ENCODE peak calls at places on chromosomes 11 and 22, in four cellular contexts. L, P, H and T are unnamed samples.
A peak's percentile ranks its signal among the peaks of the same experiment; 100 is the strongest.

GRCh38 chr11:78034623-78035022 is 11.5 kb upstream of the KCTD14 start:
- DNase-seq in L (peak; percentile 52), P (no peak), H (no peak), T (no peak)

GRCh38 chr11:69948256-69949141 is 129.3 kb upstream of the FGF3 start:
- DNase-seq in L (peak; percentile 73), P (peak; percentile 35), H (peak; percentile 50), T (no peak)

GRCh38 chr11:94297967-94298576 is 6.3 kb upstream of the IZUMO1R start:
- DNase-seq in L (no peak), P (no peak), H (no peak), T (no peak)

GRCh38 chr11:615453-616319 is at the start of gene IRF7:
- DNase-seq in L (peak; percentile 86), H (peak; percentile 96), P (no peak), T (peak; percentile 91)

GRCh38 chr22:40723396-40723933 is 44.2 kb downstream of the MCHR1 start:
- DNase-seq in P (no peak), H (no peak), L (no peak), T (peak; percentile 24)

GRCh38 chr11:110479445-110480101 is 49.8 kb downstream of the FDX1 start:
- DNase-seq in P (no peak), L (peak; percentile 19), H (no peak), T (no peak)

GRCh38 chr22:36368359-36368983 is 19.3 kb downstream of the MYH9 start:
- DNase-seq in P (peak; percentile 72), L (peak; percentile 77), H (peak; percentile 81), T (peak; percentile 73)

GRCh38 chr22:49266561-49267519 is 560.8 kb downstream of the BRD1 start:
- DNase-seq in L (no peak), H (no peak), P (no peak), T (peak; percentile 28)

GRCh38 chr22:45544588-45545170 is 42.0 kb downstream of the FBLN1 start:
- DNase-seq in H (no peak), P (no peak), L (no peak), T (no peak)

GRCh38 chr11:61728066-61728939 is 24.1 kb upstream of the MYRF start:
- DNase-seq in L (no peak), H (no peak), P (no peak), T (no peak)

GRCh38 chr22:43837666-43838065 is 24.6 kb downstream of the SULT4A1 start:
- DNase-seq in L (no peak), P (no peak), H (no peak), T (no peak)
- TF ChIP-seq FOXJ3 in L (no peak), P (no peak), H (no peak), T (no peak)

GRCh38 chr11:67238894-67239794 is 27.1 kb upstream of the GRK2 start:
- DNase-seq in P (no peak), L (no peak), H (no peak), T (no peak)
- TF ChIP-seq FOXJ3 in P (no peak), L (no peak), H (no peak), T (no peak)

GRCh38 chr22:17828502-17829080 is 54.3 kb upstream of the BID start:
- DNase-seq in P (no peak), H (no peak), L (no peak), T (no peak)

GRCh38 chr22:17831527-17832251 is 57.4 kb upstream of the BID start:
- DNase-seq in P (no peak), H (no peak), L (no peak), T (no peak)

GRCh38 chr22:17827466-17827865 is 53.2 kb upstream of the BID start:
- DNase-seq in P (no peak), H (no peak), L (no peak), T (no peak)

GRCh38 chr22:17830041-17830961 is 56.0 kb upstream of the BID start:
- DNase-seq in H (peak; percentile 92), L (peak; percentile 91), P (peak; percentile 63), T (peak; percentile 94)

DNA sequence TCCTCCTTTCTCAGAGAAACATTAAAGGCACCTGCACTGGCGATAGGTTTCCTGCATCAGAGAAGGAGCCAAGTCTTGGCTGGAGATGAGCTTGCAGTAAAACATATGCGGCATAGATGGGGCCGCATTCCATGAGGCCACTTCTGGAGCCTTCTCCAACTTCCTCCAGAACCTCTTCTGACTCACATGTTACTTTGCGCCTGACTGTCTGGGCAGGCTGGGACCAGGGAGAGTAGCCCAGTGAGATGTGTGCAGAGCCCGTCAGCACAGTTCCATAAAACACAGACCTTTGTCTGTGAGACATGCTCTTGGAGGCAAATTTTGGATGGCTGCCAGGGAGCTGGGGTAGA is 55.4 kb upstream of the BID start:
- DNase-seq in H (no peak), P (no peak), L (no peak), T (no peak)
- TF ChIP-seq FOXJ3 in H (no peak), P (no peak), L (no peak), T (no peak)

DNA sequence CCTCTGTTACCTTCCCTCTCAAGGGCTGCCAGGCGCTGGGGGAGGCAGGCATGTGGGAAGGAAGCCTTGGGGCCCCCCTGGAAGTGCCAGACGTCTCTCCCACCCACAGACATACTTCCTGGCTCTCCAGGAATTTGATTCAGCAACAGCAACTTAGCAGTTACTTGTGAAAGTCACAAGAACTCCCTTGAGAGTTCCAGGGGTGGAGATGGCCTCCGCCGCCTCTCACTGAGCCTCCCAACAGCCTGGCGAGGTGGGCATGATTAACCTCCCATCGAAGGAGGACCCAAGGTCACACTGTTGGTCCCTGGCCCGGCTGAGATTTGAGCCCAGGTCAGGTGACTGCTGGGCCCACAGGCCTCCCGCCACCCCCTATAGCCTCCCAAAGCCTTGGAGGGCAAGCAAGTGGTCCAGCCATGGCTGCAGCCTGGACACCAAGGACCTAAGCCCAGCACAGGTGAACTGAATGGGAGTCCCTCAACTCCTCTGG is 14.0 kb upstream of the TSKU start:
- DNase-seq in L (no peak), H (no peak), P (no peak), T (no peak)
- TF ChIP-seq FOXJ3 in L (no peak), H (no peak), P (no peak), T (no peak)

DNA sequence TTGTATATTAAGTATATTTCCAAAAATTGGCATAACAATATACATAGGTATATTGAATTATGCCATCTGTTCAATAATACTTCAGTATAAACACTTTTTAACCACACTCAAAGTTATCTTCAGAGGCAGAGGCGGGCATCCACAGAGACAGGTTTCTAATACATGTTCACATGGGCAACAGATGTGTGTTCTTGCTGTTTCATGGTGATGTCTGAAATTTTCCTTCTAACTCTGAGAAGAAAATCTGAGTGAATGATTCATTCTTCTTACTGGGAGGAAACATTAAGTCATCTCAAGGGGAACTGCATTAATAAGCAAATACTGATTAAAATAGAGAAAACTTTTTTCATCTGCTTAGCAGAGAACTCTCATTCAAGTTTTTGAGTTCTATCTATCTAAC is 1074.5 kb downstream of the LRRC4C start:
- DNase-seq in P (no peak), H (no peak), L (no peak), T (no peak)
- TF ChIP-seq FOXJ3 in P (no peak), H (no peak), L (no peak), T (no peak)

DNA sequence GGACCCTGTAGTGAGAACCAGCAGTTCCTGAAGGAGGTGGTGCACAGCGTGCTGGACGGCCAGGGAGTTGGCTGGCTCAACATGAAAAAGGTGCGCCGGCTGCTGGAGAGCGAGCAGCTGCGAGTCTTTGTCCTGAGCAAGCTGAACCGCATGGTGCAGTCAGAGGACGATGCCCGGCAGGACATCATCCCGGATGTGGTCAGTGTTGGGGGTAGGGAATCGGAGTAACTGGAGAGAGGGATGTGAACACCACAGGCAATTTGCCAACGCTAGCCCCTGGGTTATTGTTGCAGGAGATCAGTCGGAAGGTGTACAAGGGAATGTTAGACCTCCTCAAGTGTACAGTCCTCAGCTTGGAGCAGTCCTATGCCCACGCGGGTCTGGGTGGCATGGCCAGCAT is 19.9 kb downstream of the MADD start:
- DNase-seq in P (no peak), H (no peak), L (no peak), T (no peak)
- TF ChIP-seq FOXJ3 in P (no peak), H (no peak), L (no peak), T (no peak)

GRCh38 chr22:30946354-30946753 is 22.2 kb downstream of the MORC2 start:
- DNase-seq in L (no peak), P (no peak), H (no peak), T (no peak)

GRCh38 chr22:30948930-30949342 is 19.6 kb downstream of the MORC2 start:
- DNase-seq in P (no peak), L (no peak), H (no peak), T (no peak)

GRCh38 chr22:30947821-30948454 is 20.6 kb downstream of the MORC2 start:
- DNase-seq in L (peak; percentile 18), P (peak; percentile 26), H (peak; percentile 38), T (no peak)

GRCh38 chr22:30945653-30946052 is 22.9 kb downstream of the MORC2 start:
- DNase-seq in H (no peak), L (no peak), P (no peak), T (no peak)

GRCh38 chr22:30947163-30947820 is 21.3 kb downstream of the MORC2 start:
- DNase-seq in P (no peak), H (no peak), L (no peak), T (no peak)
- TF ChIP-seq FOXJ3 in P (no peak), H (no peak), L (no peak), T (no peak)

DNA sequence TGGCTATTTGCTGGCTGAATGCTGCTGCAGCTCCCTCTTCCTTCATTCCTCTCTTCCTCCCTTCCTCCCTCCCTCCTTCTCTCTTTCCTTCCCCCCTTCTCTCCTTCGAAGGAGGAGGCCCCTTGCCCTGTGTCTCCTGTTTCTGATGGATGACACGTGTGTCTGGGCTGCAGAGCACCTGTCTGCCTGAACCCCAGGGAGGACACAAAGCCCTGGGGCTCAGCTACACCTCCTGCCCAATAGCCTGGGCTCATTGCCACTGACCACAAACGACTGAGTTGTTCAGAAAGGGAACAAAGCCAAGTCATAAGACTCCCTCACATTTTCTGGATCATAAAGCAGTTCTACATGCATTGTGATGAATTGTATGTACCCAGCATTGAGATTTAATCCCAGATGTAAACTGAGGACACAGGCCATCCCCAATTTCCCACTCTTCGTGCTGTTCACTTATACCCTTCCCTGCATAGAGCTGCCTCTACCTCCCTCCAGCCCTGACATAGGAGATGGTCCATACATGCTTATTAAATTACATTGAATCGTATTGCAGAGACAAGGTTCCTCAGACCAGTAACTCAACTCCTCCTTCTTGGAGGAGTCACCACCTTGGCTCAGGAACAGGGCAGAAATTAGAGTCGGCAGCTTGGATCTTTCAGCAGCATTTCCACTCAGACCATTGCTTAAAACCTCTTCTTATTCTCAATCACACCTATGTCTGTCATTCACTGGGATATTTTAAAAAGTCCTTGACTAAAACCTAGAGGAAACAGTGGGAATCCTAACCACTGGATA is 1.2 kb downstream of the CSRP3 start:
- DNase-seq in P (no peak), H (no peak), L (no peak), T (no peak)
- TF ChIP-seq FOXJ3 in P (no peak), H (no peak), L (no peak), T (no peak)

GRCh38 chr11:35079581-35079980 is 59.4 kb upstream of the CD44 start:
- DNase-seq in H (no peak), L (no peak), P (no peak), T (no peak)
- TF ChIP-seq FOXJ3 in H (no peak), L (no peak), P (no peak), T (no peak)

GRCh38 chr11:33605703-33606102 is 94.9 kb downstream of the C11orf91 start:
- DNase-seq in L (no peak), H (no peak), P (no peak), T (no peak)
- TF ChIP-seq FOXJ3 in L (no peak), H (no peak), P (no peak), T (no peak)